ENCODE peak calls at places on chromosome 3, in six cellular contexts. X, J, G, Y, W and Z are unnamed samples.

GRCh38 chr3:69051796-69052566 is at the start of gene TMF1:
- DNase-seq in Y (peak; percentile 97), G (peak; percentile 98), J (peak; percentile 99), W (peak; percentile 99), X (peak; percentile 100), Z (peak; percentile 98)

GRCh38 chr3:140708815-140709214 is 31.0 kb downstream of the TRIM42 start:
- DNase-seq in W (no peak), Y (no peak), X (no peak), G (no peak), J (no peak), Z (no peak)

GRCh38 chr3:13040381-13041074 is 32.7 kb downstream of the IQSEC1 start:
- DNase-seq in J (no peak), G (no peak), W (no peak), Y (no peak), X (peak; percentile 31), Z (no peak)

GRCh38 chr3:134468519-134468918 is 17.3 kb downstream of the ANAPC13 start:
- DNase-seq in W (no peak), X (no peak), G (no peak), Y (no peak), J (no peak), Z (no peak)

GRCh38 chr3:188319569-188319968 is 165.6 kb downstream of the LPP start:
- DNase-seq in J (peak; percentile 46), W (peak; percentile 65), G (no peak), Y (no peak), X (no peak), Z (no peak)

GRCh38 chr3:129688310-129688895 is 81.9 kb upstream of the PLXND1 start:
- DNase-seq in J (peak; percentile 68), G (peak; percentile 65), X (peak; percentile 77), Y (peak; percentile 75), W (peak; percentile 74), Z (peak; percentile 72)

GRCh38 chr3:141686477-141687280 is 51.4 kb upstream of the RNF7 start:
- DNase-seq in G (no peak), J (peak; percentile 61), X (no peak), W (peak; percentile 72), Y (no peak), Z (no peak)

GRCh38 chr3:70526966-70527515 is 214.6 kb upstream of the MDFIC2 start:
- DNase-seq in J (no peak), W (peak; percentile 8), X (no peak), G (no peak), Y (no peak), Z (no peak)

GRCh38 chr3:43995078-43995928 is 246.4 kb upstream of the TOPAZ1 start:
- DNase-seq in W (no peak), Y (peak; percentile 78), J (peak; percentile 5), G (peak; percentile 61), X (peak; percentile 44), Z (peak; percentile 37)

GRCh38 chr3:69671082-69671952 is 67.9 kb upstream of the MITF start:
- DNase-seq in Y (no peak), J (peak; percentile 44), X (peak; percentile 34), W (peak; percentile 42), G (no peak), Z (peak; percentile 50)

GRCh38 chr3:71102111-71103039 is 481.2 kb downstream of the FOXP1 start:
- DNase-seq in G (no peak), J (peak; percentile 96), X (no peak), Y (no peak), W (peak; percentile 99), Z (no peak)

GRCh38 chr3:185852562-185853135 is 27.8 kb upstream of the IGF2BP2 start:
- DNase-seq in G (no peak), W (no peak), J (no peak), Y (no peak), X (no peak), Z (no peak)

GRCh38 chr3:87069963-87070362 is 79.0 kb upstream of the VGLL3 start:
- DNase-seq in G (no peak), Y (no peak), X (no peak), W (no peak), J (no peak), Z (no peak)

GRCh38 chr3:149442845-149443544 is 31.5 kb upstream of the TM4SF4 start:
- DNase-seq in J (peak; percentile 76), W (peak; percentile 89), G (no peak), X (no peak), Y (no peak), Z (no peak)

GRCh38 chr3:189655617-189656016 is 24.4 kb downstream of the TP63 start:
- DNase-seq in W (no peak), G (no peak), J (no peak), X (no peak), Y (no peak), Z (no peak)
- H2BK15ac ChIP-seq in W (no peak overlapping the region), G (no peak overlapping the region), J (no peak overlapping the region), X (no peak overlapping the region), Y (no peak overlapping the region), Z (no peak overlapping the region)

GRCh38 chr3:124837065-124837464 is 50.1 kb downstream of the ITGB5 start:
- DNase-seq in W (no peak), G (no peak), J (peak; percentile 23), X (no peak), Y (no peak), Z (no peak)
- H2BK5ac ChIP-seq in W (no peak overlapping the region), G (no peak overlapping the region), J (no peak overlapping the region), X (peak overlapping the region; percentile 36), Y (no peak overlapping the region), Z (no peak overlapping the region)

GRCh38 chr3:110615454-110615853 is 456.2 kb upstream of the NECTIN3 start:
- DNase-seq in G (no peak), J (no peak), X (no peak), W (no peak), Y (no peak), Z (no peak)
- H2BK15ac ChIP-seq in G (no peak overlapping the region), J (no peak overlapping the region), X (no peak overlapping the region), W (peak overlapping the region; percentile 76), Y (no peak overlapping the region), Z (no peak overlapping the region)

GRCh38 chr3:112074006-112074405 is 12.2 kb upstream of the C3orf52 start:
- DNase-seq in X (no peak), J (no peak), W (peak; percentile 41), G (no peak), Y (no peak), Z (no peak)

GRCh38 chr3:112078125-112079083 is 7.8 kb upstream of the C3orf52 start:
- DNase-seq in W (no peak), G (no peak), J (no peak), X (no peak), Y (no peak), Z (no peak)

DNA sequence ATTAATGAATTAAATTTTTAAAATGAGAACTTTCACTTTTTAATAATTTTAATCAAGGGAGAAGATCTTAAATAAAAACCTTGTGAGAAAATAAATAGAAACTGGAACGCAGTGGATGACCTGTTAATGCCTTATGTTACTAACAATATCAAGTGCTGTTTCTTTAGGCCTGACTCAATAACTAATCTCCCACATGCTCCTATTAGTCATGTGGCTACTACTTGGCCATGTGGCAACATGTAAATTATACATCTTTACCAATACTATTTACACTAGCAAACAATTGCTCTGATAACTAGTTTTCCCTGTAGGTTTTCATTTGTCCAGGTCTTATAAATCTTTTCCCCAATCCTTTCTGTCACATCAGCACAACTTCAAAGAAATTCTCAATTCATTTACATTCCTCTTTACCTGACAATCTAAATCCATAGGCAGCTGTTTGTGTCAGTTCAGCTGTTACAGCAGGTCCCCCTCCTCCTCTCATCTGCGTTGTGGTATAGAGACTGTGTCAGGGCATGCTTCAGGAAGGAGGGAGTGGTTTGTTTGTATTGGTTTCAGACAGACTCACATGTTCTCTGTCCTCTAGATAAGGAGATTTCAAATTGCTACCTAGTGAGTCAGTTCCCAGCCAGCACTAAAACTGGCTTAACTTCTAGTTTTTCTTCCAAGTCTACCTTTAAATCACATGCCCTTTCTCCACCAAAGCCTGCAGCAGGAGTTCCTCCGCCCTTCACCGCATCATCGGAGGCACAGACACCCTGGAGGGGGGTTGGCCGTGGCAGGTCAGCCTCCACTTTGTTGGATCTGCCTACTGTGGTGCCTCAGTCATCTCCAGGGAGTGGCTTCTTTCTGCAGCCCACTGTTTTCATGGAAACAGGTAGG is 11.3 kb upstream of the C3orf52 start:
- DNase-seq in G (peak; percentile 44), X (peak; percentile 90), Y (no peak), J (peak; percentile 93), W (peak; percentile 97), Z (no peak)
- H2BK5ac ChIP-seq in G (no peak overlapping the region), X (no peak overlapping the region), Y (peak overlapping the region; percentile 0), J (peak overlapping the region; percentile 1), W (peak overlapping the region; percentile 97), Z (no peak overlapping the region)

GRCh38 chr3:194134231-194134756 is 1.7 kb upstream of the HES1 start:
- DNase-seq in J (peak; percentile 96), X (no peak), Y (peak; percentile 72), G (no peak), W (no peak), Z (peak; percentile 75)

GRCh38 chr3:194133661-194134230 is 2.2 kb upstream of the HES1 start:
- DNase-seq in X (peak; percentile 91), G (peak; percentile 65), Y (peak; percentile 64), W (peak; percentile 55), J (peak; percentile 91), Z (peak; percentile 51)

GRCh38 chr3:194135516-194135805 is 487 bp upstream of the HES1 start:
- DNase-seq in G (no peak), X (no peak), J (no peak), Y (no peak), W (no peak), Z (no peak)

GRCh38 chr3:194135806-194136518 is at the start of gene HES1:
- DNase-seq in J (peak; percentile 99), G (peak; percentile 97), Y (peak; percentile 87), W (peak; percentile 97), X (peak; percentile 99), Z (peak; percentile 96)

GRCh38 chr3:194134757-194135515 is 1.0 kb upstream of the HES1 start:
- DNase-seq in X (peak; percentile 96), Y (peak; percentile 88), J (peak; percentile 99), W (peak; percentile 95), G (peak; percentile 95), Z (peak; percentile 92)
- H2BK15ac ChIP-seq in X (no peak overlapping the region), Y (no peak overlapping the region), J (peak overlapping the region; percentile 96), W (peak overlapping the region; percentile 73), G (no peak overlapping the region), Z (no peak overlapping the region)